ENCODE peak calls at places on chromosomes 13 and 19, in eight cellular contexts. X is activated naive CD4-positive, alpha-beta T cell treated with anti-CD3 and anti-CD28 coated beads for 36 hours; Y is left lung; V is left colon; G is T-cell; E is activated T-helper 1 cell treated with anti-CD3 and anti-CD28 coated beads, Interleukin-12 subunit alpha, Interleukin-12 subunit beta, Interleukin-2, Interleukin-4 antibody, amounts not matched to agents 30 ng/mL and 10 ng/mL and 1 ng/mL, durations not matched to agents 14 hours and 24 hours and 36 hours; O is A172; P is EL. T is an unnamed sample.

GRCh38 chr13:75353786-75354193 is 128.2 kb downstream of the TBC1D4 start:
- DNase-seq in X (no peak), Y (no peak), V (no peak), G (no peak), E (no peak), O (no peak), P (no peak), T (no peak)

GRCh38 chr13:94548382-94549240 is 47.3 kb downstream of the TGDS start:
- DNase-seq in X (peak), Y (peak), V (peak), G (peak), E (peak), O (no peak), P (peak), T (peak)

GRCh38 chr13:31756346-31756745 is 17.0 kb downstream of the RXFP2 start:
- DNase-seq in X (no peak), Y (no peak), V (no peak), G (no peak), E (no peak), O (peak), P (peak), T (no peak)

GRCh38 chr13:42971670-42972355 is 20.2 kb downstream of the EPSTI1 start:
- DNase-seq in X (no peak), Y (no peak), V (no peak), G (no peak), E (no peak), O (no peak), P (no peak), T (peak)

GRCh38 chr19:326851-327250 is 17.7 kb downstream of the MIER2 start:
- DNase-seq in X (no peak), Y (no peak), V (no peak), G (no peak), E (no peak), O (no peak), P (no peak), T (no peak)

GRCh38 chr13:98014766-98015165 is 61.3 kb downstream of the IPO5 start:
- DNase-seq in X (no peak), Y (no peak), V (no peak), G (no peak), E (no peak), O (peak), P (peak), T (no peak)

GRCh38 chr19:6099037-6099436 is 11.3 kb downstream of the RFX2 start:
- DNase-seq in X (no peak), Y (no peak), V (no peak), G (no peak), E (no peak), O (no peak), P (no peak), T (no peak)

GRCh38 chr19:12864143-12864542 is 17.1 kb downstream of the DNASE2 start:
- DNase-seq in X (no peak), Y (no peak), V (no peak), G (no peak), E (no peak), O (no peak), P (no peak), T (no peak)

GRCh38 chr13:97313481-97313880 is 91.3 kb downstream of the MBNL2 start:
- DNase-seq in X (no peak), Y (no peak), V (no peak), G (no peak), E (no peak), O (no peak), P (no peak), T (no peak)

GRCh38 chr13:41244555-41244954 is 18.8 kb downstream of the MTRF1 start:
- DNase-seq in X (no peak), Y (no peak), V (no peak), G (no peak), E (no peak), O (no peak), P (no peak), T (no peak)

GRCh38 chr19:47004012-47004465 is 15.6 kb upstream of the NPAS1 start:
- DNase-seq in X (no peak), Y (no peak), V (no peak), G (no peak), E (no peak), O (no peak), P (no peak), T (no peak)

GRCh38 chr19:677601-678380 is 1.6 kb downstream of the FSTL3 start:
- DNase-seq in X (no peak), Y (no peak), V (no peak), G (no peak), E (no peak), O (peak), P (no peak), T (no peak)

GRCh38 chr13:27549406-27549981 is 70.8 kb downstream of the LNX2 start:
- DNase-seq in X (no peak), Y (no peak), V (peak), G (no peak), E (no peak), O (no peak), P (no peak), T (peak)

GRCh38 chr13:105272660-105273631 is 1262.5 kb downstream of the EFNB2 start:
- DNase-seq in X (no peak), Y (no peak), V (no peak), G (no peak), E (no peak), O (no peak), P (no peak), T (no peak)

GRCh38 chr13:97977376-97977705 is 23.9 kb downstream of the IPO5 start:
- DNase-seq in X (no peak), Y (no peak), V (no peak), G (no peak), E (no peak), O (no peak), P (peak), T (no peak)